ENCODE peak calls at places on chromosomes 7 and 10, in seven cellular contexts. R, A, X, G, L, U and Y are unnamed samples.

GRCh38 chr10:329361-330099 is 194.3 kb downstream of the ZMYND11 start:
- DNase-seq in U (peak), R (peak), X (peak), G (peak), L (peak), A (peak), Y (peak)

GRCh38 chr7:66883716-66884115 is 37.3 kb upstream of the TMEM248 start:
- DNase-seq in L (no peak), X (no peak), G (peak), R (no peak), U (peak), A (peak), Y (no peak)

GRCh38 chr7:2796358-2797352 is 47.5 kb downstream of the GNA12 start:
- DNase-seq in L (no peak), X (no peak), A (no peak), G (no peak), U (peak), R (no peak), Y (no peak)

GRCh38 chr10:71911296-71911954 is 52.8 kb upstream of the CHST3 start:
- DNase-seq in R (no peak), G (no peak), X (no peak), L (no peak), A (no peak), U (peak), Y (no peak)

GRCh38 chr7:6164491-6164890 is 107.9 kb downstream of the CYTH3 start:
- DNase-seq in R (no peak), X (no peak), U (no peak), L (no peak), G (no peak), A (no peak), Y (no peak)

GRCh38 chr7:104993217-104993857 is 20.7 kb upstream of the KMT2E start:
- DNase-seq in R (no peak), U (no peak), G (no peak), L (no peak), A (no peak), X (no peak), Y (no peak)

GRCh38 chr10:24494777-24495176 is 228.9 kb downstream of the ARHGAP21 start:
- DNase-seq in L (no peak), R (no peak), X (no peak), U (no peak), A (no peak), G (no peak), Y (no peak)

GRCh38 chr7:130943336-130943901 is 209.4 kb upstream of the KLF14 start:
- DNase-seq in X (no peak), A (peak), L (no peak), R (no peak), U (peak), G (peak), Y (no peak)

GRCh38 chr7:76997381-76998262 is 34.5 kb downstream of the SPDYE17 start:
- DNase-seq in L (no peak), G (no peak), A (no peak), X (no peak), R (no peak), U (no peak), Y (no peak)

GRCh38 chr7:101885597-101885955 is 68.2 kb downstream of the CUX1 start:
- DNase-seq in R (no peak), G (no peak), A (no peak), X (no peak), U (no peak), L (no peak), Y (no peak)

GRCh38 chr7:47659664-47660462 is 78.0 kb upstream of the TNS3 start:
- DNase-seq in G (no peak), X (no peak), R (no peak), L (no peak), U (no peak), A (no peak), Y (no peak)

GRCh38 chr10:120336910-120337540 is 120.0 kb upstream of the PLPP4 start:
- DNase-seq in U (peak), X (peak), A (peak), G (peak), L (peak), R (peak), Y (peak)

GRCh38 chr10:129888784-129889616 is 75.1 kb downstream of the EBF3 start:
- DNase-seq in R (no peak), A (no peak), U (peak), X (no peak), L (peak), G (no peak), Y (no peak)

GRCh38 chr10:71211759-71212248 is 566 bp upstream of the UNC5B start:
- DNase-seq in L (no peak), X (no peak), U (no peak), R (no peak), A (no peak), G (no peak), Y (no peak)

GRCh38 chr7:43314379-43315158 is 202.1 kb downstream of the HECW1 start:
- DNase-seq in G (no peak), X (no peak), A (no peak), L (no peak), R (no peak), U (no peak), Y (no peak)

GRCh38 chr10:124992462-124993344 is 50.8 kb downstream of the ZRANB1 start:
- DNase-seq in L (peak), U (peak), A (peak), G (peak), R (no peak), X (peak), Y (peak)

GRCh38 chr10:44619975-44620374 is 235.1 kb upstream of the CXCL12 start:
- DNase-seq in L (no peak), R (no peak), U (no peak), A (peak), G (no peak), X (no peak), Y (no peak)

GRCh38 chr10:79070091-79070610 is 1.4 kb downstream of the ZMIZ1 start:
- DNase-seq in L (peak), X (no peak), A (no peak), R (no peak), G (no peak), U (no peak), Y (no peak)

GRCh38 chr7:67518580-67518979 is 521.9 kb downstream of the TYW1 start:
- DNase-seq in L (no peak), A (no peak), X (no peak), R (no peak), G (no peak), U (no peak), Y (no peak)

GRCh38 chr7:31069880-31070555 is 17.9 kb downstream of the ADCYAP1R1 start:
- DNase-seq in X (no peak), R (no peak), A (no peak), U (no peak), G (no peak), L (no peak), Y (no peak)

GRCh38 chr7:99446096-99446495 is 7.4 kb downstream of the CPSF4 start:
- DNase-seq in R (no peak), A (no peak), U (no peak), X (no peak), G (no peak), L (no peak), Y (no peak)

GRCh38 chr7:127107601-127108007 is 145.1 kb downstream of the GRM8 start:
- DNase-seq in R (peak), A (peak), U (peak), G (peak), L (peak), X (peak), Y (peak)

GRCh38 chr7:117873056-117873932 is at the start of gene CTTNBP2:
- DNase-seq in G (no peak), A (peak), L (peak), U (peak), R (no peak), X (peak), Y (no peak)

GRCh38 chr7:157717211-157718174 is 380.7 kb downstream of the DNAJB6 start:
- DNase-seq in U (no peak), G (no peak), X (no peak), A (no peak), R (no peak), L (no peak), Y (no peak)

GRCh38 chr10:3455385-3456334 is 283.1 kb upstream of the PITRM1 start:
- DNase-seq in X (no peak), R (no peak), G (no peak), U (peak), A (peak), L (no peak), Y (no peak)

GRCh38 chr10:71216751-71217265 is 4.4 kb downstream of the UNC5B start:
- DNase-seq in U (no peak), G (no peak), L (no peak), R (no peak), X (no peak), A (no peak), Y (no peak)

DNA sequence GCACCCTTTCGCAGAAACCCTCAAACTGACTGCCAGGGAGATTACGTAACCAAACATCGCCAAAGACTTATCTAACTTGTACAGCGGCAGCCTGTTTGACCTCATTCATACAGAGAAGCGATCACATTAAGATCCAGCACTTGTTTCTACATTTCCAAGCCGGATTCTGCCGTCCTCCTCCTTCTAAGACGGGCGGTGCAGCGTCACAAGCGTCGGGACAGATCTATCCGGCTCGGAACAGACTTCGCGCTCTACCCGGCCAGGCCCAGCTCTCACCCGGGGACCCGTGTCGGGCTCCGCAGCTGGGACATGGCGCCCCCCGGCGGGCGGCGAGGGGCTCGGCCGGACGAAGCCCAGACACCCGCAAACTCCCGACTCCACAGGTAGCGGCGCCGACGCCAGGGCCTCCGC is 373 bp downstream of the H2AZ2 start:
- DNase-seq in X (peak), L (peak), R (no peak), G (peak), U (peak), A (peak), Y (peak)
- H3K4me3 ChIP-seq in X (peak), L (peak), R (peak), G (peak), U (peak), A (peak), Y (peak)

GRCh38 chr7:13879994-13880686 is 109.3 kb downstream of the ETV1 start:
- DNase-seq in X (no peak), G (no peak), L (no peak), A (peak), U (peak), R (peak), Y (no peak)

GRCh38 chr7:13878154-13878553 is 111.3 kb downstream of the ETV1 start:
- DNase-seq in L (no peak), A (no peak), G (no peak), X (no peak), U (no peak), R (no peak), Y (no peak)

GRCh38 chr7:13879143-13879542 is 110.3 kb downstream of the ETV1 start:
- DNase-seq in A (no peak), U (no peak), L (no peak), X (no peak), R (no peak), G (no peak), Y (no peak)

GRCh38 chr7:13882051-13882450 is 107.4 kb downstream of the ETV1 start:
- DNase-seq in A (no peak), U (no peak), G (no peak), X (no peak), L (no peak), R (no peak), Y (no peak)

DNA sequence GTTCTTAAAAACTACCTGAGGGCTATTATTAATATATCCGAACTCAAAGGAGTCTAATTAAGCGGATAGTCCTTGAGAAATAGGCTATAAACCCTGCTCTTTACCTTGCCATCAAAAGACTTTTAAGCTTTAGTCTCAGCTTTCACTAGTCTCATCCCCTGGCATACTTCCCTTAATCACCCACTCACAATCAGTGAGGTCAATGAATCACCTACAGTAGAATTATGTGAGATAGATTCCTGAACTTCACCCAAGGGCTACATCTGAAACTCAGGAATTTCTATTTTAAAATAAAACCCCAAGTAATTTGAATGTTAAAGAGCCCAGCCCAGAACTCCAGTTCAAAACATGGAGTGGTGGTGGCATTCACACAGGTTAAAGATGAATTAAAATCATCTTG is 108.7 kb downstream of the ETV1 start:
- DNase-seq in L (no peak), A (peak), G (no peak), U (peak), R (no peak), X (no peak), Y (no peak)
- TF ChIP-seq CTCF in L (no peak), A (no peak), G (no peak), U (no peak), R (no peak), X (no peak), Y (no peak)

GRCh38 chr10:128540806-128541739 is 414.9 kb upstream of the MKI67 start:
- DNase-seq in U (no peak), L (peak), R (no peak), A (no peak), X (no peak), G (no peak), Y (no peak)
- H3K4me3 ChIP-seq in U (no peak), L (peak), R (no peak), A (no peak), X (no peak), G (no peak), Y (no peak)

GRCh38 chr10:27779462-27779861 is 33.8 kb upstream of the MKX start:
- DNase-seq in G (no peak), A (no peak), R (no peak), L (no peak), X (no peak), U (peak), Y (no peak)
- TF ChIP-seq CTCF in G (no peak), A (no peak), R (no peak), L (no peak), X (no peak), U (no peak), Y (no peak)

DNA sequence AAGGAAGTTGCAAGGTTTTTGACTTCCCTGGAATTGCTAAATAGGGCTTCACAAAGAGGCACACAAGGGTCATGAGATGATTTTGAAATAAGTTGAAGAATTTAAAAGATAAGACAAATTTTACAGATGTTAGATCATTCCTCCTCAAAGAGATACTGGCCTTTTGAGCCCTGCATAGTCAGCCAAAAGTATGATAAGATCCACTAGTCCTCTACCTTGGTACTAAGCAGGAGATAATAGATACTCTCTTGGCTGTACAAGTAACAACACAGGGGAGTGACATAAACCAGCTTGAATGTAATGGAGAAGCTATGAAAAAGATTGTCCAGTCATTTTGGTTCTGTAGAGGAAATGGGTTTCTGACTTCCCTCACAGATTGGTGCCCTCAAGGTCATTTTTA is 98.5 kb upstream of the GPR141 start:
- DNase-seq in X (no peak), G (no peak), A (no peak), L (no peak), U (no peak), R (no peak), Y (no peak)
- H3K4me3 ChIP-seq in X (no peak), G (no peak), A (no peak), L (no peak), U (no peak), R (no peak), Y (no peak)

GRCh38 chr7:82506208-82506607 is 62.6 kb upstream of the CACNA2D1 start:
- DNase-seq in G (no peak), R (no peak), L (peak), X (no peak), A (no peak), U (peak), Y (no peak)
- TF ChIP-seq CTCF in G (no peak), R (no peak), L (peak), X (no peak), A (no peak), U (no peak), Y (no peak)

GRCh38 chr10:26251925-26252324 is 35.4 kb downstream of the GAD2 start:
- DNase-seq in L (no peak), R (no peak), X (no peak), A (no peak), U (no peak), G (no peak), Y (no peak)

GRCh38 chr10:26254616-26255015 is 38.0 kb downstream of the GAD2 start:
- DNase-seq in G (no peak), R (no peak), U (no peak), A (no peak), L (no peak), X (no peak), Y (no peak)

GRCh38 chr10:26249681-26250080 is 33.1 kb downstream of the GAD2 start:
- DNase-seq in X (no peak), G (no peak), R (no peak), U (no peak), A (no peak), L (no peak), Y (no peak)
- H3K4me3 ChIP-seq in X (no peak), G (no peak), R (no peak), U (no peak), A (no peak), L (no peak), Y (no peak)